ENCODE peak calls at places on chromosomes 2 and 18, in five cellular contexts. L, E, J, Y and F are unnamed samples.

GRCh38 chr2:185279999-185280398 is 458.6 kb upstream of the FSIP2 start:
- DNase-seq in L (no peak), E (no peak), J (no peak), Y (no peak), F (no peak)

GRCh38 chr2:217622205-217622621 is 380.6 kb downstream of the TNS1 start:
- DNase-seq in L (no peak), E (no peak), J (peak), Y (peak), F (no peak)

GRCh38 chr2:71872466-71873051 is 275.1 kb downstream of the CYP26B1 start:
- DNase-seq in L (no peak), E (no peak), J (no peak), Y (no peak), F (no peak)

GRCh38 chr2:240925576-240926515 is 19.7 kb downstream of the CROCC2 start:
- DNase-seq in L (peak), E (no peak), J (no peak), Y (no peak), F (no peak)

GRCh38 chr18:54926593-54927297 is 32.5 kb downstream of the CCDC68 start:
- DNase-seq in L (no peak), E (no peak), J (no peak), Y (no peak), F (no peak)

GRCh38 chr2:223674998-223675609 is 72.9 kb upstream of the SCG2 start:
- DNase-seq in L (no peak), E (no peak), J (peak), Y (no peak), F (peak)

GRCh38 chr2:117661619-117662018 is 152.9 kb upstream of the DDX18 start:
- DNase-seq in L (no peak), E (no peak), J (no peak), Y (no peak), F (no peak)

GRCh38 chr2:145760781-145761649 is 1241.1 kb upstream of the ZEB2 start:
- DNase-seq in L (no peak), E (no peak), J (peak), Y (no peak), F (no peak)

GRCh38 chr2:39919511-39920317 is 140.7 kb upstream of the THUMPD2 start:
- DNase-seq in L (no peak), E (no peak), J (no peak), Y (no peak), F (no peak)

GRCh38 chr2:110157153-110157793 is 41.7 kb upstream of the MALL start:
- DNase-seq in L (no peak), E (no peak), J (peak), Y (peak), F (peak)

GRCh38 chr2:206277503-206277902 is 3.0 kb downstream of the ZDBF2 start:
- DNase-seq in L (no peak), E (no peak), J (no peak), Y (no peak), F (peak)

GRCh38 chr2:220701115-220701514 is 871.0 kb downstream of the EPHA4 start:
- DNase-seq in L (no peak), E (no peak), J (no peak), Y (no peak), F (no peak)

GRCh38 chr2:3634631-3635091 is 23.3 kb upstream of the ALLC start:
- DNase-seq in L (no peak), E (no peak), J (no peak), Y (no peak), F (peak)

GRCh38 chr2:98761267-98761781 is 30.4 kb upstream of the MGAT4A start:
- DNase-seq in L (peak), E (no peak), J (no peak), Y (no peak), F (no peak)

GRCh38 chr18:22391571-22392359 is 25.9 kb downstream of the CTAGE1 start:
- DNase-seq in L (peak), E (no peak), J (peak), Y (peak), F (no peak)